ENCODE peak calls at places on chromosomes 11 and 22, in six cellular contexts. D is SK-N-SH, Z is HepG2, G is GM12892, Y is K562, Q is GM12878. H is an unnamed sample.

GRCh38 chr22:33038131-33038772 is 19.9 kb downstream of the SYN3 start:
- DNase-seq in D (peak), Z (no peak), G (no peak), Y (no peak), Q (no peak), H (no peak)

GRCh38 chr11:45021001-45021400 is 70.3 kb upstream of the TP53I11 start:
- DNase-seq in D (no peak), Z (no peak), G (no peak), Y (no peak), Q (no peak), H (no peak)

GRCh38 chr11:61647529-61647928 is 32.7 kb upstream of the DAGLA start:
- DNase-seq in D (no peak), Z (no peak), G (no peak), Y (no peak), Q (no peak), H (no peak)

GRCh38 chr11:90476442-90477007 is 253.7 kb upstream of the CHORDC1 start:
- DNase-seq in D (peak), Z (peak), G (no peak), Y (no peak), Q (peak), H (no peak)

GRCh38 chr11:62458212-62459002 is 39.6 kb downstream of the SCGB1A1 start:
- DNase-seq in D (no peak), Z (peak), G (no peak), Y (peak), Q (no peak), H (no peak)

GRCh38 chr11:14544611-14545010 is 24.4 kb upstream of the PSMA1 start:
- DNase-seq in D (no peak), Z (no peak), G (no peak), Y (no peak), Q (peak), H (no peak)

GRCh38 chr11:119680899-119681370 is 48.1 kb downstream of the NECTIN1 start:
- DNase-seq in D (no peak), Z (no peak), G (no peak), Y (no peak), Q (no peak), H (no peak)

GRCh38 chr11:69494851-69495250 is 13.4 kb downstream of the LINC01488 start:
- DNase-seq in D (no peak), Z (no peak), G (no peak), Y (no peak), Q (no peak), H (no peak)

GRCh38 chr11:1475841-1476240 is 10.7 kb downstream of the MOB2 start:
- DNase-seq in D (no peak), Z (no peak), G (no peak), Y (no peak), Q (no peak), H (no peak)

GRCh38 chr22:25067851-25068421 is 115.4 kb downstream of the KIAA1671 start:
- DNase-seq in D (peak), Z (no peak), G (no peak), Y (no peak), Q (no peak), H (no peak)

GRCh38 chr11:19601235-19601634 is 111.4 kb upstream of the NAV2 start:
- DNase-seq in D (no peak), Z (no peak), G (no peak), Y (no peak), Q (no peak), H (no peak)

GRCh38 chr11:34449013-34449412 is 10.3 kb downstream of the CAT start:
- DNase-seq in D (no peak), Z (no peak), G (no peak), Y (no peak), Q (no peak), H (no peak)

GRCh38 chr11:105852427-105852826 is 169.6 kb downstream of the MSANTD4 start:
- DNase-seq in D (no peak), Z (no peak), G (no peak), Y (no peak), Q (no peak), H (no peak)

GRCh38 chr22:40512426-40513136 is 123.9 kb downstream of the MRTFA start:
- DNase-seq in D (no peak), Z (peak), G (no peak), Y (no peak), Q (no peak), H (no peak)

GRCh38 chr11:1373536-1374214 is 16.1 kb upstream of the BRSK2 start:
- DNase-seq in D (peak), Z (no peak), G (no peak), Y (no peak), Q (no peak), H (no peak)

GRCh38 chr11:57514538-57515331 is 767 bp downstream of the SLC43A1 start:
- DNase-seq in D (peak), Z (peak), G (peak), Y (peak), Q (no peak), H (peak)

GRCh38 chr11:95335989-95336388 is 105.0 kb upstream of the SESN3 start:
- DNase-seq in D (no peak), Z (no peak), G (no peak), Y (no peak), Q (no peak), H (no peak)

GRCh38 chr22:48737461-48738203 is 1090.0 kb downstream of the BRD1 start:
- DNase-seq in D (no peak), Z (no peak), G (no peak), Y (no peak), Q (no peak), H (no peak)

GRCh38 chr11:120391854-120392253 is 55.6 kb downstream of the ARHGEF12 start:
- DNase-seq in D (no peak), Z (peak), G (no peak), Y (no peak), Q (no peak), H (no peak)

GRCh38 chr22:40509401-40510134 is 127.0 kb downstream of the MRTFA start:
- DNase-seq in D (no peak), Z (no peak), G (no peak), Y (no peak), Q (no peak), H (no peak)

GRCh38 chr11:87141980-87142514 is 104.3 kb downstream of the TMEM135 start:
- DNase-seq in D (no peak), Z (no peak), G (no peak), Y (no peak), Q (no peak), H (no peak)

GRCh38 chr11:126886085-126886484 is 114.5 kb downstream of the KIRREL3 start:
- DNase-seq in D (no peak), Z (no peak), G (no peak), Y (no peak), Q (no peak), H (no peak)

GRCh38 chr11:67644472-67645418 is 5.2 kb upstream of the TBX10 start:
- DNase-seq in D (no peak), Z (no peak), G (peak), Y (peak), Q (no peak), H (peak)

GRCh38 chr11:84855846-84856245 is 771.3 kb downstream of the DLG2 start:
- DNase-seq in D (no peak), Z (no peak), G (no peak), Y (no peak), Q (no peak), H (no peak)

GRCh38 chr11:69704508-69705245 is 855 bp upstream of the FGF19 start:
- DNase-seq in D (peak), Z (no peak), G (no peak), Y (peak), Q (no peak), H (no peak)

GRCh38 chr11:19394525-19395016 is 153.8 kb upstream of the E2F8 start:
- DNase-seq in D (no peak), Z (no peak), G (no peak), Y (no peak), Q (peak), H (no peak)

GRCh38 chr11:100790073-100790472 is 103.0 kb downstream of the ARHGAP42 start:
- DNase-seq in D (no peak), Z (no peak), G (no peak), Y (no peak), Q (no peak), H (no peak)

GRCh38 chr22:33314316-33314715 is 256.1 kb upstream of the SYN3 start:
- DNase-seq in D (no peak), Z (no peak), G (no peak), Y (no peak), Q (no peak), H (no peak)

GRCh38 chr11:100356035-100356434 is 331.1 kb upstream of the ARHGAP42 start:
- DNase-seq in D (no peak), Z (no peak), G (no peak), Y (no peak), Q (no peak), H (no peak)

GRCh38 chr11:80899381-80899780 is 1458.6 kb upstream of the TENM4 start:
- DNase-seq in D (no peak), Z (no peak), G (no peak), Y (no peak), Q (no peak), H (no peak)

GRCh38 chr11:125637840-125638239 is 12.9 kb downstream of the CHEK1 start:
- DNase-seq in D (no peak), Z (no peak), G (no peak), Y (no peak), Q (no peak), H (no peak)

GRCh38 chr11:3146612-3147256 is 18.4 kb downstream of the OSBPL5 start:
- DNase-seq in D (peak), Z (no peak), G (no peak), Y (no peak), Q (no peak), H (no peak)

GRCh38 chr11:131672191-131672590 is 301.8 kb downstream of the NTM start:
- DNase-seq in D (no peak), Z (no peak), G (no peak), Y (no peak), Q (no peak), H (no peak)

GRCh38 chr11:14443642-14444041 is 56.0 kb downstream of the COPB1 start:
- DNase-seq in D (peak), Z (peak), G (no peak), Y (no peak), Q (no peak), H (no peak)

GRCh38 chr11:122852071-122852831 is 14.0 kb downstream of the CRTAM start:
- DNase-seq in D (no peak), Z (no peak), G (no peak), Y (no peak), Q (no peak), H (no peak)

GRCh38 chr11:87722756-87723599 is 452.3 kb downstream of the RAB38 start:
- DNase-seq in D (peak), Z (peak), G (no peak), Y (no peak), Q (no peak), H (no peak)

GRCh38 chr11:63569570-63569969 is 6.4 kb upstream of the PLAAT2 start:
- DNase-seq in D (no peak), Z (no peak), G (no peak), Y (no peak), Q (no peak), H (no peak)

GRCh38 chr11:63572026-63572688 is 9.0 kb upstream of the PLAAT2 start:
- DNase-seq in D (no peak), Z (no peak), G (no peak), Y (no peak), Q (no peak), H (no peak)

GRCh38 chr11:63574856-63575602 is 11.8 kb upstream of the PLAAT2 start:
- DNase-seq in D (no peak), Z (peak), G (no peak), Y (no peak), Q (no peak), H (no peak)

GRCh38 chr11:63573881-63574855 is 11.0 kb upstream of the PLAAT2 start:
- DNase-seq in D (no peak), Z (peak), G (no peak), Y (peak), Q (no peak), H (no peak)
- TF ChIP-seq TAF1 in D (no peak), Z (no peak), G (no peak), Y (no peak), Q (peak), H (no peak)

DNA sequence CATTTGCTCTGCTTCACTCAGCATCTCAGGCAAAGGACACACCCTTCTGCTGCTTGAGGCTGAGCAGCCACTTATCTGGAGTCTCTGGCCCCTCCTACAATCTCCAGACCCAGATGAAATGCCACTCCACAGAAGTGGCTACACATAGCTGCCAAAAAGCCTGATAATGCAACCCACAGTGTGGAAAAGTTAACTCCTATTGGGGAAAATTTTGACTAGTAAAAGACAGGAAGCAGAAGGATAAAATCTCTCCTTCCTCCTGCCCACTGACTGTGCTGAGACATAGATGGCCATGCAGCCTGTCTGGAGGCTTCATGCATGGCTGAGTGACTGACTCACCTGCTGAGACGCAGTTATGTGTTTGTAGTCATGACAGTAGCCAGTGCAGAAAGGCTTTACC is 92.3 kb upstream of the TEAD1 start:
- DNase-seq in D (no peak), Z (no peak), G (no peak), Y (peak), Q (no peak), H (no peak)
- TF ChIP-seq TAF1 in D (no peak), Z (no peak), G (no peak), Y (no peak), Q (no peak), H (no peak)

GRCh38 chr22:38719196-38719595 is 13.5 kb downstream of the GTPBP1 start:
- DNase-seq in D (no peak), Z (no peak), G (no peak), Y (no peak), Q (no peak), H (no peak)
- TF ChIP-seq TAF1 in D (no peak), Z (no peak), G (no peak), Y (no peak), Q (no peak), H (no peak)

DNA sequence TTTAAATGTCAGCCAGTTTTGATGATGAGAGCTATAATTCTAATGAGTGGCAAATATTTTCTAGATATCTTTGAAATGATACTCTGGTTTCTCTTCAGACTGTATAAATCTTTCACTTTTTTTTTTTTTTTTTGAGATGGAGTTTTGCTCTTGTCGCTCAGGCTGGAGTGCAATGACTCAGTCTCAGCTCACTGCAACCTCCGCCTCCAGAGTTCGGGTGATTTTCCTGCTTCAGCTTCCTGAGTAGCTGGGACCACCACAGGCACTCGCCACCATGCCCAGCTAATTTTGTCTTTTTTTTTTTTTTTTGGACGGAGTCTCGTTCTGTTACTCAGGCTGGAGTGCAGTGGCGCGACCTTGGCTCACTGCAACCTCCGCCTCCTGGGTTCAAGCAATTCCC is 113.6 kb downstream of the TEAD1 start:
- DNase-seq in D (no peak), Z (no peak), G (no peak), Y (no peak), Q (no peak), H (no peak)
- TF ChIP-seq TAF1 in D (no peak), Z (no peak), G (no peak), Y (no peak), Q (no peak), H (no peak)

GRCh38 chr22:30212363-30212995 is 34.1 kb downstream of the LIF start:
- DNase-seq in D (peak), Z (peak), G (no peak), Y (no peak), Q (no peak), H (no peak)
- TF ChIP-seq TAF1 in D (no peak), Z (no peak), G (no peak), Y (no peak), Q (no peak), H (no peak)

DNA sequence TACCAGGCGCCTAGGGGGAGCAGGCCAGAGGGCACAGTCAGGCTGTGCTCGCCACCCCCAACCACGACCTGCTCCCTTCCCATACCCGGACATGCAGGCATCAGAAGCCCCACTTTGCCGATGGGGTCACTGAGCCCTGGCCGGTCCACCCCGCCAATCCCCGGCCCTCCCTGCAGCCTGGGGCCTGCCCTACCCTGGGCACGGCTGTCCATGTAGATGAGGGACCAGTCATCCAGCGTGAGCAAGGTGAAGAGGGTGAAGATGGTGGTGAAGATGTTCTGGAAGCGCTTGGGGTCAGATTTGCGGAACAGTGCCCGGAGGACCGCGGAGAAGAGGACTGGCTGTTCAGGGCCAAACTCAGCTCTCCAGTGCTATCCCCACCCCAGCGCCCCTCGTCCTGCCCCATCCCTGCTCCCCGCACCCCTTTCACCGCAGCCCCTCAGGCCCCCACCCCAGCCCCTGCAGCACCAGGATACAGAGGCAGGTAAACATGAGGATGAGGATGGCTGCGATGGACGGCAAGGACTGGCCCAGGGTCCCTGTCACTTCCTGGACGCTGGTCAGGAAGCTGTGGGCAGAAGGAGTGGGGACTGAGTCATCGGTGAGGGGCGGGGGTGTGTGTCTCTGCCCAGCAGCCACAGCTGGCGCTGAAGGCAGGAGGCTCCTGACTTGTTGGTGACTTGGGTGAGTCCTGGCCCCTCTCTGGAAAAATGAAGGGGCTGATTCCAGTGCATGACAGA is 5.5 kb downstream of the CATSPER1 start:
- DNase-seq in D (no peak), Z (no peak), G (no peak), Y (peak), Q (no peak), H (no peak)
- TF ChIP-seq TAF1 in D (no peak), Z (no peak), G (no peak), Y (no peak), Q (no peak), H (no peak)

GRCh38 chr11:74460065-74460464 is 7.3 kb downstream of the KCNE3 start:
- DNase-seq in D (no peak), Z (no peak), G (no peak), Y (peak), Q (no peak), H (no peak)

GRCh38 chr11:74460481-74461154 is 6.7 kb downstream of the KCNE3 start:
- DNase-seq in D (no peak), Z (no peak), G (no peak), Y (peak), Q (no peak), H (no peak)

GRCh38 chr11:74463216-74463615 is 4.1 kb downstream of the KCNE3 start:
- DNase-seq in D (no peak), Z (no peak), G (no peak), Y (no peak), Q (no peak), H (no peak)

GRCh38 chr11:74462631-74463030 is 4.7 kb downstream of the KCNE3 start:
- DNase-seq in D (no peak), Z (no peak), G (no peak), Y (no peak), Q (no peak), H (no peak)

DNA sequence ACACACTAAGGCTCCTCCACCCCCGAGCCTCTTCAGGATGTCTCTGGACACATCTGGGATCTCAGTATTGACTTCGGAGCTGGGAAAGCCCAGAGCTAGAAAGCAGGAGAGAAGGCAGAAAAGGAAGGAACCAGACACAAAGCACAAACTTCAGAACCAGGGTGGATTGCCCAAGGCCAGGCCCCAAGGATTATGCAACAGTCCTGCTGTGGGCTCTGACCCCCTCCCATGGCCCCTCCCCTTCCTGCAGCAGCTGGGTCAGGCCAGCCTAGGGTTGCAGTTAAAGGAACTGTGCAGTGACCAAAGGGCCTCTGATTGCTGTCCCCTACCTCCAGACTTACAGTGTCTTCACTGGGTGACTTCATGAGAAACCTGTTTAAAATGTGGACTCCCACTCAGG is 5.3 kb downstream of the KCNE3 start:
- DNase-seq in D (no peak), Z (peak), G (no peak), Y (peak), Q (no peak), H (no peak)
- TF ChIP-seq TAF1 in D (no peak), Z (no peak), G (no peak), Y (no peak), Q (no peak), H (no peak)

DNA sequence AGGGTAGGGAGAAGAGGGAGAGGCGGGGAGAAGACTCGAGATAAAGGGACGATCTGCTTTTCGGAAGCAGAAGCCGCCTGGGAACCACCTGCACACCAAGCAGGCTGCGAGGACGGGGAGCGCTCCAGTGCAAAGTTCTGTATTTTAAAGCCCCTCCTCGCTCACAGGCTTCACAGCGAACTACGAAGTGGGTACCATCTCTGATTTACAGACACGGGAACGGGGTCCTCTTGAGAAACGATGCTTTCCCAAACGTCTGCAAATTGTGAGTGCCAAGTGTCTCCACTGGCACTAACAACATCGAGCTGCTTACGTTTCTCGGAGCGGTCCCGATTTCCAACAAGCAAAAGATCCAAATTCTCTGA is 700 bp upstream of the STX3 start:
- DNase-seq in D (peak), Z (no peak), G (peak), Y (peak), Q (no peak), H (peak)
- TF ChIP-seq TAF1 in D (no peak), Z (no peak), G (no peak), Y (no peak), Q (no peak), H (no peak)

GRCh38 chr11:133928628-133929059 is 28.1 kb downstream of the IGSF9B start:
- DNase-seq in D (peak), Z (no peak), G (no peak), Y (no peak), Q (no peak), H (no peak)
- TF ChIP-seq TAF1 in D (no peak), Z (no peak), G (no peak), Y (no peak), Q (no peak), H (no peak)

H was measured in GM12891.